ENCODE peak calls at places on chromosomes 6 and 20, in six cellular contexts. A, I, P, V, Y and J are unnamed samples. For H3K4me1, the result is how much of the 10 kb centered on the place peaks cover.

GRCh38 chr20:1273366-1273765 is 7.3 kb downstream of the SNPH start:
- DNase-seq in A (no peak), P (no peak), I (no peak), V (no peak), Y (no peak), J (no peak)

GRCh38 chr20:38186788-38187221 is 21.7 kb upstream of the TGM2 start:
- DNase-seq in A (no peak), I (no peak), P (no peak), Y (no peak), V (no peak), J (no peak)

GRCh38 chr6:167581637-167582036 is 245.1 kb upstream of the AFDN start:
- DNase-seq in I (no peak), Y (peak), V (no peak), P (no peak), A (no peak), J (no peak)

GRCh38 chr6:52642381-52642780 is 28.5 kb upstream of the TMEM14A start:
- DNase-seq in I (no peak), V (no peak), A (no peak), Y (no peak), P (no peak), J (no peak)

GRCh38 chr20:4714818-4715217 is 6.9 kb upstream of the PRND start:
- DNase-seq in I (no peak), V (no peak), Y (no peak), A (no peak), P (no peak), J (no peak)

GRCh38 chr20:38658879-38659612 is 57.4 kb downstream of the ARHGAP40 start:
- DNase-seq in Y (no peak), I (peak), P (no peak), A (peak), V (no peak), J (peak)

GRCh38 chr6:2746557-2747061 is 4.1 kb downstream of the MYLK4 start:
- DNase-seq in V (no peak), Y (no peak), P (no peak), I (no peak), A (no peak), J (no peak)

GRCh38 chr6:106629859-106630163 is 433 bp downstream of the QRSL1 start:
- DNase-seq in V (no peak), A (no peak), I (no peak), P (no peak), Y (no peak), J (no peak)

GRCh38 chr20:23419657-23419994 is 1.7 kb downstream of the NAPB start:
- DNase-seq in I (no peak), V (no peak), A (no peak), Y (no peak), P (no peak), J (no peak)

GRCh38 chr20:62820962-62821725 is 4.3 kb downstream of the COL9A3 start:
- DNase-seq in P (no peak), I (no peak), A (no peak), Y (no peak), V (no peak), J (no peak)
- H3K4me1 ChIP-seq in P (under half), I (under half), A (under half), Y (under half), V (under half), J (under half)

DNA sequence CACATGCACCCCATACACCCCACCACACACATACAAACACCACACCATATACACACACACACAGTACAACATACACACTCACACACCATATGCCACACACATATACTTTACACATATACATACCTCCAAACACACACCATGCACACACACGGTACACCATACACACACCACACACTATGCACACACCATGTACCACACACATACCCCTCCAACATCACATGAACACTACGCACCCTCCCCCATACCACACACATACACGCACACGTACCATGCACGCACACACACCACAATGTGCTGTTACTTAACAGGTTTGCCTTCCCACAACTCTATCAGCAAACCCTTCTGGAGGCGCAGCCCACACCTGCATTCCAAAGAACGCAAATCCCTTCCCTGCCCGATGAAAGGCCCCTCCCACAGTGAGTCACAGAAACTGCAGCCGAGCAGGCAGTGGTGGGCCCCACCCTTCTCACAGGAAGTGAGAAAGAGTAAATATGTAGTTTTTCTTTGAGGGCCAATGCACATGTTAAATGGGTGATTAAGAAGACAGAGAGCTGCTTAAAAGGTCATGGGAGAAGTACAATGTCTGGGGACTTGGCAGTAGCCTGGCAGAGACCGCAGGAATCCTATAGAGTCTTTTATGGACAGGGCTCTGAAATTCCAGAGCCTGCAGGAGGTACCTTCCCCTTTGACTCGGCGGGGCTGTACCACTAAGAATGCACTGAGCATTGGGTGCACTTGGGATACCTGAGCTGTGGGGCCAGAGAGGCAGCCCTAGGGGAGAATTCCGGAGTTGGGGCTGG is 34.1 kb upstream of the EZR start:
- DNase-seq in P (peak), V (peak), Y (peak), I (peak), A (peak), J (peak)
- H3K4me1 ChIP-seq in P (half or more), V (under half), Y (half or more), I (under half), A (under half), J (half or more)

GRCh38 chr6:35486005-35486925 is 10.6 kb downstream of the TEAD3 start:
- DNase-seq in V (peak), A (peak), P (no peak), Y (no peak), I (peak), J (peak)
- H3K4me1 ChIP-seq in V (under half), A (half or more), P (under half), Y (under half), I (under half), J (half or more)

DNA sequence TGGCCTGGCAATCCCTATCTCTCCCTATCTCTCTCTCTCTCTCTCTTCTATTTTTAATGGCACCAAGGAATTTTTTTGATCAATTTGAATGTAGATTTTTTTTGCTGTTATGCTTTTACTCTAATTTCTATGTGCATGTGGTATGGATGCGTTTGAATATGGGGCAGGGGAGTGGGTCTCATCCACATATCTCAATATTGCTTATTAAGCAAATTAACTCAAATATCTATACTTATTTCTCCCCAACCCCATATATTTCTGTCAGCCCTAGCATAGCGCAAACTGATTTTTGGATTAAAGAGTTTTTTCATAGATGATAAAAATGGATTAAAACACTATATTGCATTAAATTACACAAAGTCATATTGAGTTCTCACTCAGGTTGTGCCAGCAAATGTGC is 210.2 kb downstream of the KHDRBS2 start:
- DNase-seq in I (no peak), Y (no peak), P (no peak), A (no peak), V (no peak), J (no peak)
- H3K4me1 ChIP-seq in I (under half), Y (under half), P (under half), A (under half), V (under half), J (under half)

DNA sequence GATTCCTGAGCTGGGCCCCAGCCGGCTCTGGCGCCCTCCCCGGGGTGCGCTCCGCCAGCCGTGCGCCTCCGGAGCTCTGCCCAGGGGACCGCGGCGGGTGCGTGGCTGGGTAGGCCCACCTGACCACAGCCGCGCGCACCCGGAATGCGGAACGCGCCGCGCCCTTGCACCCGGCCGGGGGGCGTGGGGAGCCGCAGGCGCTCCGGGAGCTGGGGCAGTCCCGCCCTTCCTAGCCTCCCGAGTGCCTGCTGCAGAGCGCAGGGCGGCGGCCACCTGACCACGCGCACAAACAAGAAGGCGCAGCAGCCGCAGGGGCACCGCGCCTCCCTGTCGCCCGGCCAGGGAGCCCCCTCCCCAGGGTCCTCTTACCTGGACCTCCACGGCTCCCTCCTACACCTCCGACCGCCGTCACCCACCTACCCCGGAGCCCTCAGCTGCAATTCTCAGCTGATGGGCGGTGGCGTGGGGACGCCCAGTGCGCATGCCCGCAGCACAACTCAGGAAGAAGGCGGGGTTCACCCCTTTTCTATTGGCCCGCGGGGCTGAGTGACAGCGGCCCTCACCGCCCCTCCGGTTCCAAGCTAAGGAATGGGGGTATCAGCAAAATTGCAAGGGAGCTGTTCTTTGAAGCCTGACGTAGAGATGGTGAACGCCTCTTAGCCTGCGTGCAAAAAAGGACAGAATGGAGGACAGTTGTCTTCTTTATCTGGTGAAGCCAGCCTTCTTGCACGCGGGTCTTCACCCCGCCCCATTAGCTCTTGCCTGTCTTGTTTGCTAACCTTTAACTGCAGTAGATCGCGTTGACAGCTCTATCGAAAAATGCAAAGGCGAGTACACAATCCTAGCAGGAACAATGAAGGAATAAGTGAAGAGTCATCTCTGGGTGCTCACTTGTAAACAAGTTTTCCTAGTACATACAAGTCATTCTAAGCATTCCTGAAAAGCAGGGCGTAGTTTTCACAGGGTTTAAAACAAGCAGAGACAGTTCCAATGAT is at the start of gene STX7:
- DNase-seq in Y (peak), P (peak), V (peak), I (peak), A (peak), J (peak)
- H3K4me1 ChIP-seq in Y (under half), P (under half), V (under half), I (under half), A (under half), J (under half)

GRCh38 chr6:90290991-90291390 is 5.7 kb downstream of the BACH2 start:
- DNase-seq in I (no peak), V (no peak), Y (no peak), P (no peak), A (no peak), J (no peak)
- H3K4me1 ChIP-seq in I (under half), V (under half), Y (half or more), P (under half), A (under half), J (under half)

GRCh38 chr20:61300293-61300692 is 48.2 kb downstream of the CDH4 start:
- DNase-seq in A (no peak), V (no peak), P (no peak), I (no peak), Y (no peak), J (no peak)
- H3K4me1 ChIP-seq in A (under half), V (under half), P (under half), I (under half), Y (under half), J (under half)

GRCh38 chr6:37176268-37177082 is 6.5 kb downstream of the PIM1 start:
- DNase-seq in V (no peak), Y (no peak), P (no peak), I (no peak), A (peak), J (no peak)
- H3K4me1 ChIP-seq in V (under half), Y (half or more), P (half or more), I (under half), A (under half), J (under half)

GRCh38 chr20:36034875-36035274 is 66.5 kb downstream of the CNBD2 start:
- DNase-seq in A (no peak), Y (no peak), I (no peak), V (no peak), P (no peak), J (no peak)
- H3K4me1 ChIP-seq in A (under half), Y (under half), I (under half), V (under half), P (under half), J (under half)

DNA sequence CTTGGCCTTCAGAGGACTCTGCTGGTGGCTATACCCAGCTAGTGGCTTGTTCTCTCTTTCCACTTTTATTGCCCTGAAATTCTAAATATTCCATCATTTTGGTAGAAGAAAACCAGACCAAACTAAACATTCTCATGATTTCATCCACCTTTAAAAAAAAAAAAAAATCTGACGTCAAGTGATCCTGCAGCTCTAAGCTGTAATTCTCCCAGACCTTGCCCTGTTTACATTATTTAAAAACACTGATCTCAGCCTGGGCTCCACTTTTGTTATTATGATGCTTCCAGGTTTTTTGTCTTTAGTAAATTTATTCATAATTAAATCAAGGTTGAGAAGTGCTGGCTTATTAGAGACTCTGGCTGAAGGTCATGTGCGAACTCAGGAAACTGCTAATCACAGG is 114.3 kb downstream of the MTHFD1L start:
- DNase-seq in V (no peak), A (no peak), Y (no peak), I (no peak), P (no peak), J (no peak)
- H3K4me1 ChIP-seq in V (under half), A (under half), Y (under half), I (under half), P (under half), J (under half)